ENCODE peak calls at places on chromosomes 5 and 9, in four cellular contexts. One of them, this sample, is unnamed. For H3K36me3, the result is how much of the 10 kb centered on the place peaks cover.

GRCh38 chr9:950139-950538 is 26.3 kb upstream of the DMRT3 start:
- DNase-seq in upper lobe of right lung: no peak
- DNase-seq in hepatocyte: no peak
- DNase-seq in ovary: no peak
- DNase-seq in this sample: no peak

GRCh38 chr5:103487822-103488493 is 74.6 kb downstream of the NUDT12 start:
- DNase-seq in upper lobe of right lung: no peak
- DNase-seq in hepatocyte: no peak
- DNase-seq in ovary: no peak
- DNase-seq in this sample: no peak

GRCh38 chr9:22158983-22159382 is 149.9 kb upstream of the CDKN2B start:
- DNase-seq in upper lobe of right lung: peak
- DNase-seq in hepatocyte: peak
- DNase-seq in ovary: peak
- DNase-seq in this sample: no peak

GRCh38 chr9:93159601-93160418 is 24.1 kb upstream of the WNK2 start:
- DNase-seq in upper lobe of right lung: peak
- DNase-seq in hepatocyte: peak
- DNase-seq in ovary: peak
- DNase-seq in this sample: peak

GRCh38 chr5:139903805-139904565 is 108.4 kb downstream of the PSD2 start:
- DNase-seq in upper lobe of right lung: peak
- DNase-seq in hepatocyte: peak
- DNase-seq in ovary: peak
- DNase-seq in this sample: peak

GRCh38 chr5:126055348-126055729 is 367.9 kb upstream of the GRAMD2B start:
- DNase-seq in upper lobe of right lung: no peak
- DNase-seq in hepatocyte: no peak
- DNase-seq in ovary: no peak
- DNase-seq in this sample: no peak

GRCh38 chr5:44538831-44539539 is 149.8 kb upstream of the FGF10 start:
- DNase-seq in upper lobe of right lung: no peak
- DNase-seq in hepatocyte: peak
- DNase-seq in ovary: no peak
- DNase-seq in this sample: no peak

GRCh38 chr5:173333900-173334685 is 5.9 kb upstream of the STC2 start:
- DNase-seq in upper lobe of right lung: no peak
- DNase-seq in hepatocyte: no peak
- DNase-seq in ovary: no peak
- DNase-seq in this sample: no peak

GRCh38 chr9:131837316-131837715 is 97.4 kb upstream of the RAPGEF1 start:
- DNase-seq in upper lobe of right lung: no peak
- DNase-seq in hepatocyte: peak
- DNase-seq in ovary: no peak
- DNase-seq in this sample: no peak

GRCh38 chr5:178422400-178422775 is 167.8 kb downstream of the COL23A1 start:
- DNase-seq in upper lobe of right lung: no peak
- DNase-seq in hepatocyte: no peak
- DNase-seq in ovary: no peak
- DNase-seq in this sample: no peak

GRCh38 chr9:89686134-89686533 is 81.3 kb downstream of the GADD45G start:
- DNase-seq in upper lobe of right lung: no peak
- DNase-seq in hepatocyte: peak
- DNase-seq in ovary: no peak
- DNase-seq in this sample: no peak

GRCh38 chr5:73129143-73129542 is 8.8 kb downstream of the TMEM171 start:
- DNase-seq in upper lobe of right lung: no peak
- DNase-seq in hepatocyte: no peak
- DNase-seq in ovary: no peak
- DNase-seq in this sample: no peak

GRCh38 chr9:131262327-131263032 is 13.8 kb downstream of the FAM78A start:
- DNase-seq in upper lobe of right lung: no peak
- DNase-seq in hepatocyte: no peak
- DNase-seq in ovary: no peak
- DNase-seq in this sample: no peak

GRCh38 chr5:115948013-115948605 is 14.2 kb upstream of the LVRN start:
- DNase-seq in upper lobe of right lung: no peak
- DNase-seq in hepatocyte: no peak
- DNase-seq in ovary: no peak
- DNase-seq in this sample: no peak

GRCh38 chr5:96440185-96440538 is 7.1 kb upstream of the PCSK1 start:
- DNase-seq in upper lobe of right lung: no peak
- DNase-seq in hepatocyte: no peak
- DNase-seq in ovary: no peak
- DNase-seq in this sample: no peak

GRCh38 chr5:96434201-96434645 is 1.2 kb upstream of the PCSK1 start:
- DNase-seq in upper lobe of right lung: peak
- DNase-seq in hepatocyte: peak
- DNase-seq in ovary: peak
- DNase-seq in this sample: peak

DNA sequence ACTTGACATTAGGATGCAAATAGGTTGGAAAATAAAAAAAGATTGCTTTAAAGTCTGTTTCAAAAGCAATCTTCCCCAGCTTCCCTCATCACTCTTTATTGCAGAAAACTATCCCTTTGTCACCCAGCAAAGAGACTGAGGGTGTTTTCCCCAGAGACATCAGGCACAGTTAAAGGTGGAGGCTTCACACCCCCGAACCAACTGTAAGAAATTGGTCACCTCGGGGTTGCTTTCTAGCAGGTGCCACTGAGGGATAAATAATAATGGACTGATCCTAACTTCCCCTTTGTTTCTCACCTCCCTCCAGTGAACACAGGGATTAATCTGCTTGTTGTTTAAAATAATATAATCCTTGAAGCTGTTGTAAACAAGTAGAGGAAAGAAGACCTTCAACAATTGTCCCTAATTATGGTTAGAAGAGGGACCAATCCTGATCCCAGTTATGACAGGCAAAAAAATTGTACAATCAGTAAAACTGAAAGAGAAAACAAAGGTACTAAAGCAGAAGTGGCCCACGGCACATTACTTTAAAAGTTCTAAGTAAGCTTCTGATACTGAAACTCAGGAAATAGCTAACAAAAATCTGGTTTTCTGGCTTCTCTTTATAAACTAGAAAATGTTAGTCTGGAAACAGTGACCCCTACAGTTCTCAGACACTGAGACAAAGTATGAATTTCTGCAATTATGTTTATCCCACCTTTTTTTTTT is 6.6 kb upstream of the PCSK1 start:
- DNase-seq in upper lobe of right lung: no peak
- DNase-seq in hepatocyte: no peak
- DNase-seq in ovary: no peak
- DNase-seq in this sample: no peak
- TF ChIP-seq CTCF in upper lobe of right lung: no peak
- TF ChIP-seq CTCF in hepatocyte: no peak
- TF ChIP-seq CTCF in ovary: no peak
- TF ChIP-seq CTCF in this sample: no peak

DNA sequence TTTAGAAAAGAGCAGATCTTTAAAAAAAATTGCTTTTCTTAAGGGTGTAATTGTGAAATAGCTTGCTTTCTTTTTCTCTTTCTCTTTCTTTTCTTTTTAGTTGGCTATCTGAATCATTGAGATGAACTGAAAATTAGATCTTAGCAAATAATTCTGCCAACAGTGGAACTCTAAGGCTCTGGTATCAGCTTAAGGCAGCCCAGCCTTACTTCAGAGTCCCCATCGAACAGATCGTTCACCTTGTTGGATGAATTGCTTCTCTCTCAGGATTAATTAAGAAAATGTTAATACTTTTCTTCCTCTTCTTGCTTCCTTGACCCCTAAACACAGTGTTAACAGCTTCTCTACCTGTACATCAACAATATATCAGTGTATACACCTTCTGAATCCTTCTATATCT is 92.1 kb downstream of the ZCCHC7 start:
- DNase-seq in upper lobe of right lung: no peak
- DNase-seq in hepatocyte: no peak
- DNase-seq in ovary: no peak
- DNase-seq in this sample: no peak
- H3K36me3 ChIP-seq in upper lobe of right lung: under half
- H3K36me3 ChIP-seq in hepatocyte: under half
- H3K36me3 ChIP-seq in ovary: under half
- H3K36me3 ChIP-seq in this sample: under half

GRCh38 chr9:122356627-122357026 is 14.2 kb upstream of the PTGS1 start:
- DNase-seq in upper lobe of right lung: no peak
- DNase-seq in hepatocyte: no peak
- DNase-seq in ovary: no peak
- DNase-seq in this sample: no peak
- TF ChIP-seq CTCF in upper lobe of right lung: peak
- TF ChIP-seq CTCF in hepatocyte: peak
- TF ChIP-seq CTCF in ovary: no peak
- TF ChIP-seq CTCF in this sample: peak

DNA sequence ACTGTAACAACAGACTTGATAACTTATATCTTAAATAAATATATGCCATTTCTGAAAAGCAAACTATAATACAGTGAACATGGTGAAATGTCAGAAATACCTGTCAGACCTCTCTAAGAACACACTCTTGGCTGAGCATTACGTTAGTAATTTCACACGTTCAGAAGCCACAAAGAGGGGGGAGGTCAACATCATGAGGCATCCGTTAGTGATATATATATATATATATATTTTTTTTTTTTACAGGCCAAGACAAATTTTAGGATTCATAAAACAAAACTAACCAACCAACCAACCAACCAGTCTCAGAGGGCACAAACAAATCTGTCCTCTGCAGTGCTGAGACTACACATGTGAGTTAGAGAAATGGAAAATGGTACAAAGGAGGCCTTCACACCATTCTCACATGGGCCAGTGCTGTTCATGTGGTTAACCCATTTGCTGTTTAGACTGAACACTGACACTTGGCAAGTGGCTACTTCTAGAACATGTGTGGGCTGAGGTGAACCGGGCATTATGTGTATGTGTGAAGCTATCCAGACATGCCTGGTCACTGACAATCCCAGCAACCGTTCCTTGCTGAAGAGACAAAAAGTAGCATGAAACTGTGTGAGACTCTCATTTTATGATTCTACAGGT is 54.5 kb downstream of the ELL2 start:
- DNase-seq in upper lobe of right lung: no peak
- DNase-seq in hepatocyte: no peak
- DNase-seq in ovary: no peak
- DNase-seq in this sample: no peak
- H3K36me3 ChIP-seq in upper lobe of right lung: under half
- H3K36me3 ChIP-seq in hepatocyte: under half
- H3K36me3 ChIP-seq in ovary: under half
- H3K36me3 ChIP-seq in this sample: under half

GRCh38 chr9:109859447-109859846 is 79.4 kb downstream of the PALM2AKAP2 start:
- DNase-seq in upper lobe of right lung: no peak
- DNase-seq in hepatocyte: no peak
- DNase-seq in ovary: no peak
- DNase-seq in this sample: no peak
- TF ChIP-seq CTCF in upper lobe of right lung: peak
- TF ChIP-seq CTCF in hepatocyte: peak
- TF ChIP-seq CTCF in ovary: no peak
- TF ChIP-seq CTCF in this sample: no peak

DNA sequence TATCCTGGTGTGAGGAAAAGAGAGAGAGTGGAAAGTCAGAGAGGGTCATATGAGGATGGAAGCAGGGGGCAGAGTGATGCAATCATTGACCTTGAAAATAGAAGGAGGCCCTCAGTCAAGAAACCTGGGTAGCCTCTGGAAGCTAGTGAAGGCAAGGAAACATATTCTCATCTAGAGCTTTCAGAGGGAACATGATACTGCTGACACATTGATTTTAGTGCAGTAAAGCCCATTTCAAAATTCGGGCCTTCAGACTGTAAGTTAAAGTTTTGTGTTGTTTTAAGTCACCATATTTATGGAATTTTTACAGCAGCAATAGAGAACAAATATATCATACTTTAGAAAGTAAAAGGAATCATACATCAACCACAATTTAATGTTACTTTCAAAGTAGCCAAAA is 87.0 kb downstream of the ADAMTS19 start:
- DNase-seq in upper lobe of right lung: no peak
- DNase-seq in hepatocyte: no peak
- DNase-seq in ovary: no peak
- DNase-seq in this sample: no peak
- H3K36me3 ChIP-seq in upper lobe of right lung: under half
- H3K36me3 ChIP-seq in hepatocyte: under half
- H3K36me3 ChIP-seq in ovary: under half
- H3K36me3 ChIP-seq in this sample: under half

GRCh38 chr5:107104774-107105050 is 566.0 kb downstream of the EFNA5 start:
- DNase-seq in upper lobe of right lung: no peak
- DNase-seq in hepatocyte: peak
- DNase-seq in ovary: no peak
- DNase-seq in this sample: peak
- TF ChIP-seq CTCF in upper lobe of right lung: no peak
- TF ChIP-seq CTCF in hepatocyte: peak
- TF ChIP-seq CTCF in ovary: no peak
- TF ChIP-seq CTCF in this sample: peak

GRCh38 chr9:20352531-20352930 is 269.8 kb downstream of the MLLT3 start:
- DNase-seq in upper lobe of right lung: no peak
- DNase-seq in hepatocyte: no peak
- DNase-seq in ovary: no peak
- DNase-seq in this sample: no peak

GRCh38 chr9:20353529-20353928 is 268.8 kb downstream of the MLLT3 start:
- DNase-seq in upper lobe of right lung: no peak
- DNase-seq in hepatocyte: no peak
- DNase-seq in ovary: no peak
- DNase-seq in this sample: no peak

GRCh38 chr9:20351715-20352114 is 270.6 kb downstream of the MLLT3 start:
- DNase-seq in upper lobe of right lung: no peak
- DNase-seq in hepatocyte: no peak
- DNase-seq in ovary: no peak
- DNase-seq in this sample: no peak

GRCh38 chr9:20353931-20354652 is 268.2 kb downstream of the MLLT3 start:
- DNase-seq in upper lobe of right lung: no peak
- DNase-seq in hepatocyte: no peak
- DNase-seq in ovary: no peak
- DNase-seq in this sample: no peak

DNA sequence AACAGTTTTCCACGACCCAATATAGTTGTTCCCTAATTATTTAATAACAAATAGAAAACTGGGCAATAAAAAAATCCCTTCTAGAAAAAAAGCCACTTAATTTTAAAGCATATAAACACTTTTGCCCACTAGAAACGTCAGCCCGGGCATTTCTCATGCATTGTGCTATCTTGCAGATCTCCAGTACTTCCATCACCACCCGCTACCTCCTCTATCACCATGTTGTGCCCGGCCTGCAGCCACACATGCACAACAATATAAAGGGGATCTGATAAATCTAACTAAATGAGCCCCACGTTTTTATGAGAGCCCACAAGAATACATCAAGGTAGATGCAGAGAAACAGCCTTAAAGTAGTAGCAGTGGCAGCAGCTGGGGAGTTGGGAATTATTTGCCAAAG is 272.7 kb downstream of the MLLT3 start:
- DNase-seq in upper lobe of right lung: no peak
- DNase-seq in hepatocyte: no peak
- DNase-seq in ovary: no peak
- DNase-seq in this sample: no peak
- H3K36me3 ChIP-seq in upper lobe of right lung: under half
- H3K36me3 ChIP-seq in hepatocyte: under half
- H3K36me3 ChIP-seq in ovary: under half
- H3K36me3 ChIP-seq in this sample: under half

DNA sequence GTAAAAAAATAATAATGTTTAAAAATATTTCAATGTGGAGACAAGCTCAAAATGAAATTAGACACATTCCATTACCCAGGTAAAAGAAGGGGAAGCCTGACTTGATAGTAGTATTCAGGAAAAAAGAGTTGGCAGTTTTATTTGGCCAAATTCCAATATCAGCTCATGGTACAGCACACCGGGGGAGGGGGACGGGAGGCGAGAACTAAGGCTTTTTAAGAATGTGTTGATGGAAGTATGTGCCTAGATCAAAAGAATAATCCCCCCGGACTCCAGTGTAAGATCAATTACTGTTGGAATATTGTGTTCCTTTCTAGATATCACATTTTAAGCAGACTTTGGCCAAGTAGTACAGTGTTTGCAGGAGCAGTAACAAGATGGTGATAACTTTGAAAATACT is 98.4 kb upstream of the ERBIN start:
- DNase-seq in upper lobe of right lung: no peak
- DNase-seq in hepatocyte: no peak
- DNase-seq in ovary: no peak
- DNase-seq in this sample: no peak
- TF ChIP-seq CTCF in upper lobe of right lung: no peak
- TF ChIP-seq CTCF in hepatocyte: no peak
- TF ChIP-seq CTCF in ovary: no peak
- TF ChIP-seq CTCF in this sample: no peak

This sample was measured in Caco-2.